ENCODE peak calls at places on chromosomes 16 and 17, in nine cellular contexts. One of them, this sample, is unnamed.

GRCh38 chr17:75810216-75810615 is 25.6 kb downstream of the UNK start:
- DNase-seq in cardiac fibroblast: no peak
- DNase-seq in activated naive CD4-positive, alpha-beta T cell: no peak
- DNase-seq in AG04449: no peak
- DNase-seq in sigmoid colon: no peak
- DNase-seq in NCI-H2081: no peak
- DNase-seq in AG08395: no peak
- DNase-seq in psoas muscle: no peak
- DNase-seq in stimulated activated CD8-positive, alpha-beta memory T cell treated with anti-CD3 and anti-CD28 coated beads, Interleukin-12 subunit alpha, Interleukin-12 subunit beta, amount 100 ng/mL, for 1 hour: no peak
- DNase-seq in this sample: no peak

GRCh38 chr16:68194263-68194662 is 41.7 kb downstream of the ESRP2 start:
- DNase-seq in cardiac fibroblast: no peak
- DNase-seq in activated naive CD4-positive, alpha-beta T cell: no peak
- DNase-seq in AG04449: no peak
- DNase-seq in sigmoid colon: no peak
- DNase-seq in NCI-H2081: no peak
- DNase-seq in AG08395: no peak
- DNase-seq in psoas muscle: no peak
- DNase-seq in stimulated activated CD8-positive, alpha-beta memory T cell treated with anti-CD3 and anti-CD28 coated beads, Interleukin-12 subunit alpha, Interleukin-12 subunit beta, amount 100 ng/mL, for 1 hour: no peak
- DNase-seq in this sample: no peak

GRCh38 chr17:14792751-14793150 is 472.4 kb downstream of the PMP22 start:
- DNase-seq in cardiac fibroblast: peak
- DNase-seq in activated naive CD4-positive, alpha-beta T cell: no peak
- DNase-seq in AG04449: no peak
- DNase-seq in sigmoid colon: peak
- DNase-seq in NCI-H2081: no peak
- DNase-seq in AG08395: no peak
- DNase-seq in psoas muscle: no peak
- DNase-seq in stimulated activated CD8-positive, alpha-beta memory T cell treated with anti-CD3 and anti-CD28 coated beads, Interleukin-12 subunit alpha, Interleukin-12 subunit beta, amount 100 ng/mL, for 1 hour: no peak
- DNase-seq in this sample: no peak

GRCh38 chr17:27577884-27578717 is 52.9 kb upstream of the LGALS9 start:
- DNase-seq in cardiac fibroblast: peak
- DNase-seq in activated naive CD4-positive, alpha-beta T cell: no peak
- DNase-seq in AG04449: no peak
- DNase-seq in sigmoid colon: no peak
- DNase-seq in NCI-H2081: no peak
- DNase-seq in AG08395: peak
- DNase-seq in psoas muscle: no peak
- DNase-seq in stimulated activated CD8-positive, alpha-beta memory T cell treated with anti-CD3 and anti-CD28 coated beads, Interleukin-12 subunit alpha, Interleukin-12 subunit beta, amount 100 ng/mL, for 1 hour: no peak
- DNase-seq in this sample: no peak

GRCh38 chr17:8489841-8490240 is 54.2 kb downstream of the NDEL1 start:
- DNase-seq in cardiac fibroblast: no peak
- DNase-seq in activated naive CD4-positive, alpha-beta T cell: no peak
- DNase-seq in AG04449: no peak
- DNase-seq in sigmoid colon: no peak
- DNase-seq in NCI-H2081: no peak
- DNase-seq in AG08395: no peak
- DNase-seq in psoas muscle: no peak
- DNase-seq in stimulated activated CD8-positive, alpha-beta memory T cell treated with anti-CD3 and anti-CD28 coated beads, Interleukin-12 subunit alpha, Interleukin-12 subunit beta, amount 100 ng/mL, for 1 hour: no peak
- DNase-seq in this sample: no peak

GRCh38 chr17:81291662-81292061 is 3.4 kb downstream of the SLC38A10 start:
- DNase-seq in cardiac fibroblast: peak
- DNase-seq in activated naive CD4-positive, alpha-beta T cell: peak
- DNase-seq in AG04449: no peak
- DNase-seq in sigmoid colon: peak
- DNase-seq in NCI-H2081: peak
- DNase-seq in AG08395: peak
- DNase-seq in psoas muscle: peak
- DNase-seq in stimulated activated CD8-positive, alpha-beta memory T cell treated with anti-CD3 and anti-CD28 coated beads, Interleukin-12 subunit alpha, Interleukin-12 subunit beta, amount 100 ng/mL, for 1 hour: peak
- DNase-seq in this sample: no peak

GRCh38 chr16:23060458-23061320 is 88.6 kb downstream of the USP31 start:
- DNase-seq in cardiac fibroblast: peak
- DNase-seq in activated naive CD4-positive, alpha-beta T cell: peak
- DNase-seq in AG04449: no peak
- DNase-seq in sigmoid colon: peak
- DNase-seq in NCI-H2081: peak
- DNase-seq in AG08395: peak
- DNase-seq in psoas muscle: peak
- DNase-seq in stimulated activated CD8-positive, alpha-beta memory T cell treated with anti-CD3 and anti-CD28 coated beads, Interleukin-12 subunit alpha, Interleukin-12 subunit beta, amount 100 ng/mL, for 1 hour: peak
- DNase-seq in this sample: peak

GRCh38 chr16:53775821-53776431 is 72.0 kb downstream of the FTO start:
- DNase-seq in cardiac fibroblast: peak
- DNase-seq in activated naive CD4-positive, alpha-beta T cell: no peak
- DNase-seq in AG04449: peak
- DNase-seq in sigmoid colon: no peak
- DNase-seq in NCI-H2081: peak
- DNase-seq in AG08395: peak
- DNase-seq in psoas muscle: no peak
- DNase-seq in stimulated activated CD8-positive, alpha-beta memory T cell treated with anti-CD3 and anti-CD28 coated beads, Interleukin-12 subunit alpha, Interleukin-12 subunit beta, amount 100 ng/mL, for 1 hour: no peak
- DNase-seq in this sample: no peak

GRCh38 chr16:50667497-50668367 is 13.4 kb downstream of the SNX20 start:
- DNase-seq in cardiac fibroblast: no peak
- DNase-seq in activated naive CD4-positive, alpha-beta T cell: no peak
- DNase-seq in AG04449: no peak
- DNase-seq in sigmoid colon: no peak
- DNase-seq in NCI-H2081: no peak
- DNase-seq in AG08395: no peak
- DNase-seq in psoas muscle: no peak
- DNase-seq in stimulated activated CD8-positive, alpha-beta memory T cell treated with anti-CD3 and anti-CD28 coated beads, Interleukin-12 subunit alpha, Interleukin-12 subunit beta, amount 100 ng/mL, for 1 hour: no peak
- DNase-seq in this sample: no peak

GRCh38 chr17:41464682-41465081 is 2.5 kb downstream of the KRT32 start:
- DNase-seq in cardiac fibroblast: peak
- DNase-seq in activated naive CD4-positive, alpha-beta T cell: no peak
- DNase-seq in AG04449: peak
- DNase-seq in sigmoid colon: no peak
- DNase-seq in NCI-H2081: peak
- DNase-seq in AG08395: peak
- DNase-seq in psoas muscle: no peak
- DNase-seq in stimulated activated CD8-positive, alpha-beta memory T cell treated with anti-CD3 and anti-CD28 coated beads, Interleukin-12 subunit alpha, Interleukin-12 subunit beta, amount 100 ng/mL, for 1 hour: no peak
- DNase-seq in this sample: no peak

GRCh38 chr17:77962349-77962748 is 3.8 kb downstream of the TNRC6C start:
- DNase-seq in cardiac fibroblast: no peak
- DNase-seq in activated naive CD4-positive, alpha-beta T cell: no peak
- DNase-seq in AG04449: no peak
- DNase-seq in sigmoid colon: no peak
- DNase-seq in NCI-H2081: no peak
- DNase-seq in AG08395: no peak
- DNase-seq in psoas muscle: no peak
- DNase-seq in stimulated activated CD8-positive, alpha-beta memory T cell treated with anti-CD3 and anti-CD28 coated beads, Interleukin-12 subunit alpha, Interleukin-12 subunit beta, amount 100 ng/mL, for 1 hour: no peak
- DNase-seq in this sample: no peak

GRCh38 chr17:41777579-41778188 is 8.8 kb downstream of the JUP start:
- DNase-seq in cardiac fibroblast: peak
- DNase-seq in activated naive CD4-positive, alpha-beta T cell: no peak
- DNase-seq in AG04449: peak
- DNase-seq in sigmoid colon: peak
- DNase-seq in NCI-H2081: peak
- DNase-seq in AG08395: peak
- DNase-seq in psoas muscle: peak
- DNase-seq in stimulated activated CD8-positive, alpha-beta memory T cell treated with anti-CD3 and anti-CD28 coated beads, Interleukin-12 subunit alpha, Interleukin-12 subunit beta, amount 100 ng/mL, for 1 hour: no peak
- DNase-seq in this sample: no peak

GRCh38 chr16:88039591-88039990 is 88.4 kb downstream of the BANP start:
- DNase-seq in cardiac fibroblast: no peak
- DNase-seq in activated naive CD4-positive, alpha-beta T cell: no peak
- DNase-seq in AG04449: no peak
- DNase-seq in sigmoid colon: no peak
- DNase-seq in NCI-H2081: no peak
- DNase-seq in AG08395: no peak
- DNase-seq in psoas muscle: no peak
- DNase-seq in stimulated activated CD8-positive, alpha-beta memory T cell treated with anti-CD3 and anti-CD28 coated beads, Interleukin-12 subunit alpha, Interleukin-12 subunit beta, amount 100 ng/mL, for 1 hour: no peak
- DNase-seq in this sample: no peak

GRCh38 chr17:42508426-42509164 is 27.4 kb upstream of the NAGLU start:
- DNase-seq in cardiac fibroblast: no peak
- DNase-seq in activated naive CD4-positive, alpha-beta T cell: no peak
- DNase-seq in AG04449: no peak
- DNase-seq in sigmoid colon: peak
- DNase-seq in NCI-H2081: no peak
- DNase-seq in AG08395: no peak
- DNase-seq in psoas muscle: no peak
- DNase-seq in stimulated activated CD8-positive, alpha-beta memory T cell treated with anti-CD3 and anti-CD28 coated beads, Interleukin-12 subunit alpha, Interleukin-12 subunit beta, amount 100 ng/mL, for 1 hour: no peak
- DNase-seq in this sample: no peak

GRCh38 chr16:31333686-31334649 is 21.0 kb upstream of the ITGAX start:
- DNase-seq in cardiac fibroblast: peak
- DNase-seq in activated naive CD4-positive, alpha-beta T cell: no peak
- DNase-seq in AG04449: no peak
- DNase-seq in sigmoid colon: peak
- DNase-seq in NCI-H2081: no peak
- DNase-seq in AG08395: no peak
- DNase-seq in psoas muscle: no peak
- DNase-seq in stimulated activated CD8-positive, alpha-beta memory T cell treated with anti-CD3 and anti-CD28 coated beads, Interleukin-12 subunit alpha, Interleukin-12 subunit beta, amount 100 ng/mL, for 1 hour: no peak
- DNase-seq in this sample: no peak

GRCh38 chr17:51371732-51372151 is 111.4 kb downstream of the UTP18 start:
- DNase-seq in cardiac fibroblast: peak
- DNase-seq in activated naive CD4-positive, alpha-beta T cell: peak
- DNase-seq in AG04449: no peak
- DNase-seq in sigmoid colon: no peak
- DNase-seq in NCI-H2081: peak
- DNase-seq in AG08395: peak
- DNase-seq in psoas muscle: no peak
- DNase-seq in stimulated activated CD8-positive, alpha-beta memory T cell treated with anti-CD3 and anti-CD28 coated beads, Interleukin-12 subunit alpha, Interleukin-12 subunit beta, amount 100 ng/mL, for 1 hour: peak
- DNase-seq in this sample: no peak

GRCh38 chr17:43324205-43324893 is 74.4 kb upstream of the ARL4D start:
- DNase-seq in cardiac fibroblast: no peak
- DNase-seq in activated naive CD4-positive, alpha-beta T cell: no peak
- DNase-seq in AG04449: no peak
- DNase-seq in sigmoid colon: no peak
- DNase-seq in NCI-H2081: no peak
- DNase-seq in AG08395: no peak
- DNase-seq in psoas muscle: no peak
- DNase-seq in stimulated activated CD8-positive, alpha-beta memory T cell treated with anti-CD3 and anti-CD28 coated beads, Interleukin-12 subunit alpha, Interleukin-12 subunit beta, amount 100 ng/mL, for 1 hour: no peak
- DNase-seq in this sample: no peak

GRCh38 chr17:53629188-53629587 is 193.5 kb upstream of the KIF2B start:
- DNase-seq in cardiac fibroblast: no peak
- DNase-seq in activated naive CD4-positive, alpha-beta T cell: no peak
- DNase-seq in AG04449: no peak
- DNase-seq in sigmoid colon: no peak
- DNase-seq in NCI-H2081: no peak
- DNase-seq in AG08395: peak
- DNase-seq in psoas muscle: no peak
- DNase-seq in stimulated activated CD8-positive, alpha-beta memory T cell treated with anti-CD3 and anti-CD28 coated beads, Interleukin-12 subunit alpha, Interleukin-12 subunit beta, amount 100 ng/mL, for 1 hour: no peak
- DNase-seq in this sample: no peak

GRCh38 chr17:79573196-79573929 is 37.5 kb downstream of the RBFOX3 start:
- DNase-seq in cardiac fibroblast: no peak
- DNase-seq in activated naive CD4-positive, alpha-beta T cell: no peak
- DNase-seq in AG04449: no peak
- DNase-seq in sigmoid colon: peak
- DNase-seq in NCI-H2081: no peak
- DNase-seq in AG08395: no peak
- DNase-seq in psoas muscle: no peak
- DNase-seq in stimulated activated CD8-positive, alpha-beta memory T cell treated with anti-CD3 and anti-CD28 coated beads, Interleukin-12 subunit alpha, Interleukin-12 subunit beta, amount 100 ng/mL, for 1 hour: no peak
- DNase-seq in this sample: peak

GRCh38 chr17:79982986-79983385 is 52.7 kb downstream of the TBC1D16 start:
- DNase-seq in cardiac fibroblast: no peak
- DNase-seq in activated naive CD4-positive, alpha-beta T cell: no peak
- DNase-seq in AG04449: no peak
- DNase-seq in sigmoid colon: peak
- DNase-seq in NCI-H2081: no peak
- DNase-seq in AG08395: no peak
- DNase-seq in psoas muscle: no peak
- DNase-seq in stimulated activated CD8-positive, alpha-beta memory T cell treated with anti-CD3 and anti-CD28 coated beads, Interleukin-12 subunit alpha, Interleukin-12 subunit beta, amount 100 ng/mL, for 1 hour: no peak
- DNase-seq in this sample: no peak

GRCh38 chr17:77958716-77959215 is 263 bp downstream of the TNRC6C start:
- DNase-seq in cardiac fibroblast: peak
- DNase-seq in activated naive CD4-positive, alpha-beta T cell: no peak
- DNase-seq in AG04449: no peak
- DNase-seq in sigmoid colon: no peak
- DNase-seq in NCI-H2081: no peak
- DNase-seq in AG08395: no peak
- DNase-seq in psoas muscle: no peak
- DNase-seq in stimulated activated CD8-positive, alpha-beta memory T cell treated with anti-CD3 and anti-CD28 coated beads, Interleukin-12 subunit alpha, Interleukin-12 subunit beta, amount 100 ng/mL, for 1 hour: no peak
- DNase-seq in this sample: no peak

GRCh38 chr16:85029981-85030381 is 2.4 kb downstream of the KIAA0513 start:
- DNase-seq in cardiac fibroblast: no peak
- DNase-seq in activated naive CD4-positive, alpha-beta T cell: no peak
- DNase-seq in AG04449: no peak
- DNase-seq in sigmoid colon: peak
- DNase-seq in NCI-H2081: no peak
- DNase-seq in AG08395: no peak
- DNase-seq in psoas muscle: no peak
- DNase-seq in stimulated activated CD8-positive, alpha-beta memory T cell treated with anti-CD3 and anti-CD28 coated beads, Interleukin-12 subunit alpha, Interleukin-12 subunit beta, amount 100 ng/mL, for 1 hour: no peak
- DNase-seq in this sample: no peak

GRCh38 chr17:75263051-75263450 is 1.4 kb downstream of the MRPS7 start:
- DNase-seq in cardiac fibroblast: no peak
- DNase-seq in activated naive CD4-positive, alpha-beta T cell: no peak
- DNase-seq in AG04449: no peak
- DNase-seq in sigmoid colon: no peak
- DNase-seq in NCI-H2081: no peak
- DNase-seq in AG08395: no peak
- DNase-seq in psoas muscle: peak
- DNase-seq in stimulated activated CD8-positive, alpha-beta memory T cell treated with anti-CD3 and anti-CD28 coated beads, Interleukin-12 subunit alpha, Interleukin-12 subunit beta, amount 100 ng/mL, for 1 hour: no peak
- DNase-seq in this sample: no peak

GRCh38 chr16:79184464-79184863 is 416.1 kb downstream of the MAF start:
- DNase-seq in cardiac fibroblast: no peak
- DNase-seq in activated naive CD4-positive, alpha-beta T cell: no peak
- DNase-seq in AG04449: no peak
- DNase-seq in sigmoid colon: no peak
- DNase-seq in NCI-H2081: no peak
- DNase-seq in AG08395: no peak
- DNase-seq in psoas muscle: no peak
- DNase-seq in stimulated activated CD8-positive, alpha-beta memory T cell treated with anti-CD3 and anti-CD28 coated beads, Interleukin-12 subunit alpha, Interleukin-12 subunit beta, amount 100 ng/mL, for 1 hour: no peak
- DNase-seq in this sample: no peak

GRCh38 chr16:29645699-29646187 is 17.3 kb upstream of the SPN start:
- DNase-seq in cardiac fibroblast: peak
- DNase-seq in activated naive CD4-positive, alpha-beta T cell: no peak
- DNase-seq in AG04449: no peak
- DNase-seq in sigmoid colon: no peak
- DNase-seq in NCI-H2081: no peak
- DNase-seq in AG08395: no peak
- DNase-seq in psoas muscle: no peak
- DNase-seq in stimulated activated CD8-positive, alpha-beta memory T cell treated with anti-CD3 and anti-CD28 coated beads, Interleukin-12 subunit alpha, Interleukin-12 subunit beta, amount 100 ng/mL, for 1 hour: no peak
- DNase-seq in this sample: no peak

GRCh38 chr16:50152807-50153647 is at the start of gene TENT4B:
- DNase-seq in cardiac fibroblast: peak
- DNase-seq in activated naive CD4-positive, alpha-beta T cell: peak
- DNase-seq in AG04449: no peak
- DNase-seq in sigmoid colon: peak
- DNase-seq in NCI-H2081: peak
- DNase-seq in AG08395: peak
- DNase-seq in psoas muscle: peak
- DNase-seq in stimulated activated CD8-positive, alpha-beta memory T cell treated with anti-CD3 and anti-CD28 coated beads, Interleukin-12 subunit alpha, Interleukin-12 subunit beta, amount 100 ng/mL, for 1 hour: peak
- DNase-seq in this sample: peak

GRCh38 chr17:39774043-39774442 is 36.3 kb downstream of the GRB7 start:
- DNase-seq in cardiac fibroblast: no peak
- DNase-seq in activated naive CD4-positive, alpha-beta T cell: no peak
- DNase-seq in AG04449: no peak
- DNase-seq in sigmoid colon: no peak
- DNase-seq in NCI-H2081: no peak
- DNase-seq in AG08395: no peak
- DNase-seq in psoas muscle: no peak
- DNase-seq in stimulated activated CD8-positive, alpha-beta memory T cell treated with anti-CD3 and anti-CD28 coated beads, Interleukin-12 subunit alpha, Interleukin-12 subunit beta, amount 100 ng/mL, for 1 hour: no peak
- DNase-seq in this sample: no peak

GRCh38 chr17:39132192-39132600 is 19.2 kb downstream of the PLXDC1 start:
- DNase-seq in cardiac fibroblast: peak
- DNase-seq in activated naive CD4-positive, alpha-beta T cell: no peak
- DNase-seq in AG04449: no peak
- DNase-seq in sigmoid colon: peak
- DNase-seq in NCI-H2081: no peak
- DNase-seq in AG08395: peak
- DNase-seq in psoas muscle: peak
- DNase-seq in stimulated activated CD8-positive, alpha-beta memory T cell treated with anti-CD3 and anti-CD28 coated beads, Interleukin-12 subunit alpha, Interleukin-12 subunit beta, amount 100 ng/mL, for 1 hour: no peak
- DNase-seq in this sample: no peak

GRCh38 chr17:31496601-31497000 is 105.1 kb downstream of the RAB11FIP4 start:
- DNase-seq in cardiac fibroblast: no peak
- DNase-seq in activated naive CD4-positive, alpha-beta T cell: no peak
- DNase-seq in AG04449: no peak
- DNase-seq in sigmoid colon: no peak
- DNase-seq in NCI-H2081: no peak
- DNase-seq in AG08395: no peak
- DNase-seq in psoas muscle: peak
- DNase-seq in stimulated activated CD8-positive, alpha-beta memory T cell treated with anti-CD3 and anti-CD28 coated beads, Interleukin-12 subunit alpha, Interleukin-12 subunit beta, amount 100 ng/mL, for 1 hour: no peak
- DNase-seq in this sample: no peak

GRCh38 chr17:19338031-19338990 is 24.2 kb downstream of the B9D1 start:
- DNase-seq in cardiac fibroblast: peak
- DNase-seq in activated naive CD4-positive, alpha-beta T cell: peak
- DNase-seq in AG04449: no peak
- DNase-seq in sigmoid colon: peak
- DNase-seq in NCI-H2081: no peak
- DNase-seq in AG08395: peak
- DNase-seq in psoas muscle: peak
- DNase-seq in stimulated activated CD8-positive, alpha-beta memory T cell treated with anti-CD3 and anti-CD28 coated beads, Interleukin-12 subunit alpha, Interleukin-12 subunit beta, amount 100 ng/mL, for 1 hour: peak
- DNase-seq in this sample: no peak

GRCh38 chr17:82720204-82720603 is 3.7 kb downstream of the FN3KRP start:
- DNase-seq in cardiac fibroblast: no peak
- DNase-seq in activated naive CD4-positive, alpha-beta T cell: no peak
- DNase-seq in AG04449: no peak
- DNase-seq in sigmoid colon: no peak
- DNase-seq in NCI-H2081: no peak
- DNase-seq in AG08395: no peak
- DNase-seq in psoas muscle: no peak
- DNase-seq in stimulated activated CD8-positive, alpha-beta memory T cell treated with anti-CD3 and anti-CD28 coated beads, Interleukin-12 subunit alpha, Interleukin-12 subunit beta, amount 100 ng/mL, for 1 hour: no peak
- DNase-seq in this sample: no peak